ENCODE peak calls at places on chromosomes 2 and 18, in eight cellular contexts. W is HepG2; O is stimulated activated CD4-positive, alpha-beta T cell treated with anti-CD3 and anti-CD28 coated beads, Interleukin-1b, Interleukin-23, amount 100 ng/mL, for 4 hours; L is HTR-8/SVneo; R is GM23338; K is cardiac muscle cell; X is endothelial cell; C is Right ventricle myocardium superior. M is an unnamed sample.

GRCh38 chr2:179181002-179181401 is 83.6 kb downstream of the SESTD1 start:
- DNase-seq in W (no peak), X (no peak), C (no peak), R (no peak), L (no peak), O (no peak), K (no peak), M (no peak)

GRCh38 chr2:235746257-235746934 is 252.6 kb downstream of the AGAP1 start:
- DNase-seq in W (peak), K (peak), O (no peak), C (no peak), R (peak), X (peak), L (peak), M (peak)

GRCh38 chr2:47360937-47361336 is 42.0 kb upstream of the MSH2 start:
- DNase-seq in X (no peak), O (no peak), C (no peak), W (peak), R (no peak), K (no peak), L (no peak), M (peak)

GRCh38 chr18:3044931-3045698 is 32.2 kb upstream of the LPIN2 start:
- DNase-seq in L (no peak), X (no peak), R (no peak), W (peak), C (peak), K (peak), O (no peak), M (no peak)

GRCh38 chr2:226213717-226214116 is 585.9 kb downstream of the IRS1 start:
- DNase-seq in R (no peak), L (peak), O (no peak), W (no peak), C (no peak), K (peak), X (no peak), M (no peak)

GRCh38 chr2:46943881-46944798 is 28.5 kb upstream of the MCFD2 start:
- DNase-seq in R (no peak), W (no peak), O (peak), L (no peak), C (no peak), X (no peak), K (no peak), M (no peak)

GRCh38 chr2:19035238-19035637 is 323.2 kb downstream of the OSR1 start:
- DNase-seq in W (no peak), K (peak), R (no peak), X (no peak), C (peak), O (no peak), L (no peak), M (no peak)

GRCh38 chr18:48323151-48323550 is 86.0 kb downstream of the ZBTB7C start:
- DNase-seq in C (no peak), W (no peak), O (no peak), K (no peak), X (no peak), R (no peak), L (no peak), M (no peak)

GRCh38 chr2:68765739-68766377 is 31.2 kb downstream of the ARHGAP25 start:
- DNase-seq in L (no peak), K (peak), O (no peak), C (no peak), X (no peak), R (peak), W (no peak), M (no peak)

GRCh38 chr2:208363485-208363884 is 43.1 kb upstream of the PTH2R start:
- DNase-seq in W (no peak), X (no peak), L (peak), O (no peak), K (peak), C (no peak), R (no peak), M (peak)

GRCh38 chr2:6824962-6825361 is 40.7 kb downstream of the CMPK2 start:
- DNase-seq in X (no peak), W (no peak), R (no peak), O (no peak), L (no peak), K (peak), C (no peak), M (no peak)

GRCh38 chr2:105409717-105410116 is 10.9 kb upstream of the FHL2 start:
- DNase-seq in O (no peak), L (peak), C (peak), X (no peak), R (no peak), K (peak), W (no peak), M (peak)

GRCh38 chr2:58727977-58728656 is 487.0 kb upstream of the FANCL start:
- DNase-seq in C (no peak), W (no peak), K (no peak), L (no peak), X (no peak), R (no peak), O (no peak), M (no peak)

GRCh38 chr2:25294573-25295462 is 46.9 kb downstream of the DNMT3A start:
- DNase-seq in O (peak), X (peak), R (no peak), W (no peak), C (peak), K (peak), L (no peak), M (no peak)

GRCh38 chr2:160402997-160403979 is 90.3 kb downstream of the RBMS1 start:
- DNase-seq in K (peak), X (no peak), W (no peak), L (no peak), R (no peak), C (no peak), O (no peak), M (peak)

GRCh38 chr2:48400553-48401179 is 129.3 kb upstream of the STON1 start:
- DNase-seq in C (no peak), X (no peak), W (no peak), K (no peak), L (no peak), O (no peak), R (no peak), M (no peak)

GRCh38 chr2:182870227-182870626 is 3.8 kb upstream of the FRZB start:
- DNase-seq in X (peak), K (no peak), W (peak), L (no peak), R (peak), C (no peak), O (no peak), M (no peak)

GRCh38 chr2:68217729-68218128 is 34.6 kb downstream of the PPP3R1 start:
- DNase-seq in K (no peak), C (no peak), L (no peak), W (no peak), O (no peak), R (no peak), X (no peak), M (no peak)

GRCh38 chr2:154161286-154161685 is 289.6 kb downstream of the GALNT13 start:
- DNase-seq in X (no peak), C (no peak), W (no peak), K (no peak), L (no peak), O (no peak), R (no peak), M (no peak)

GRCh38 chr2:224772494-224772893 is 56.3 kb upstream of the CCDC195 start:
- DNase-seq in C (no peak), R (no peak), X (no peak), O (no peak), L (no peak), K (no peak), W (no peak), M (no peak)

GRCh38 chr2:86396304-86396785 is 44.8 kb upstream of the KDM3A start:
- DNase-seq in K (peak), X (peak), W (peak), C (no peak), O (no peak), R (peak), L (peak), M (peak)